ENCODE peak calls at places on chromosome X, in five cellular contexts. One of them, this sample, is unnamed.

GRCh38 chrX:22730542-22730941 is 269.2 kb upstream of the DDX53 start:
- DNase-seq in memory B cell: no peak
- DNase-seq in OCI-LY7: no peak
- DNase-seq in iris pigment epithelial cell: no peak
- DNase-seq in dorsolateral prefrontal cortex: no peak
- DNase-seq in this sample: no peak

GRCh38 chrX:69387559-69388487 is 116.3 kb upstream of the NALF2 start:
- DNase-seq in memory B cell: no peak
- DNase-seq in OCI-LY7: no peak
- DNase-seq in iris pigment epithelial cell: peak; percentile 20
- DNase-seq in dorsolateral prefrontal cortex: peak; percentile 36
- DNase-seq in this sample: peak; percentile 23

GRCh38 chrX:69493193-69493592 is 10.9 kb upstream of the NALF2 start:
- DNase-seq in memory B cell: no peak
- DNase-seq in OCI-LY7: peak; percentile 47
- DNase-seq in iris pigment epithelial cell: no peak
- DNase-seq in dorsolateral prefrontal cortex: no peak
- DNase-seq in this sample: no peak

GRCh38 chrX:21374163-21374993 is at the start of gene CNKSR2:
- DNase-seq in memory B cell: peak; percentile 71
- DNase-seq in OCI-LY7: no peak
- DNase-seq in iris pigment epithelial cell: peak; percentile 6
- DNase-seq in dorsolateral prefrontal cortex: peak; percentile 55
- DNase-seq in this sample: peak; percentile 30

GRCh38 chrX:119636419-119636818 is 30.2 kb upstream of the NKRF start:
- DNase-seq in memory B cell: peak; percentile 27
- DNase-seq in OCI-LY7: no peak
- DNase-seq in iris pigment epithelial cell: no peak
- DNase-seq in dorsolateral prefrontal cortex: no peak
- DNase-seq in this sample: no peak

GRCh38 chrX:21946925-21947641 is 6.6 kb downstream of the SMS start:
- DNase-seq in memory B cell: no peak
- DNase-seq in OCI-LY7: no peak
- DNase-seq in iris pigment epithelial cell: peak; percentile 67
- DNase-seq in dorsolateral prefrontal cortex: no peak
- DNase-seq in this sample: peak; percentile 73

GRCh38 chrX:135477576-135477975 is 42.9 kb upstream of the INTS6L start:
- DNase-seq in memory B cell: peak; percentile 3
- DNase-seq in OCI-LY7: peak; percentile 24
- DNase-seq in iris pigment epithelial cell: peak; percentile 66
- DNase-seq in dorsolateral prefrontal cortex: peak; percentile 63
- DNase-seq in this sample: peak; percentile 63

GRCh38 chrX:110315541-110315940 is 2.3 kb downstream of the AMMECR1 start:
- DNase-seq in memory B cell: no peak
- DNase-seq in OCI-LY7: no peak
- DNase-seq in iris pigment epithelial cell: no peak
- DNase-seq in dorsolateral prefrontal cortex: no peak
- DNase-seq in this sample: peak; percentile 33

GRCh38 chrX:11770320-11770719 is 12.3 kb downstream of the MSL3 start:
- DNase-seq in memory B cell: peak; percentile 32
- DNase-seq in OCI-LY7: peak; percentile 64
- DNase-seq in iris pigment epithelial cell: peak; percentile 51
- DNase-seq in dorsolateral prefrontal cortex: peak; percentile 38
- DNase-seq in this sample: peak; percentile 40

GRCh38 chrX:132676561-132677186 is 187.8 kb upstream of the MBNL3 start:
- DNase-seq in memory B cell: no peak
- DNase-seq in OCI-LY7: no peak
- DNase-seq in iris pigment epithelial cell: no peak
- DNase-seq in dorsolateral prefrontal cortex: no peak
- DNase-seq in this sample: no peak

GRCh38 chrX:916235-916609 is 285.6 kb downstream of the SHOX start:
- DNase-seq in memory B cell: no peak
- DNase-seq in OCI-LY7: no peak
- DNase-seq in iris pigment epithelial cell: peak; percentile 2
- DNase-seq in dorsolateral prefrontal cortex: no peak
- DNase-seq in this sample: no peak

GRCh38 chrX:68571292-68572256 is 72.7 kb downstream of the YIPF6 start:
- DNase-seq in memory B cell: no peak
- DNase-seq in OCI-LY7: no peak
- DNase-seq in iris pigment epithelial cell: peak; percentile 74
- DNase-seq in dorsolateral prefrontal cortex: no peak
- DNase-seq in this sample: peak; percentile 82

GRCh38 chrX:120308959-120309872 is 2.0 kb downstream of the TMEM255A start:
- DNase-seq in memory B cell: peak; percentile 41
- DNase-seq in OCI-LY7: peak; percentile 73
- DNase-seq in iris pigment epithelial cell: peak; percentile 70
- DNase-seq in dorsolateral prefrontal cortex: no peak
- DNase-seq in this sample: peak; percentile 76

GRCh38 chrX:45497290-45497689 is 296.6 kb upstream of the DIPK2B start:
- DNase-seq in memory B cell: no peak
- DNase-seq in OCI-LY7: no peak
- DNase-seq in iris pigment epithelial cell: no peak
- DNase-seq in dorsolateral prefrontal cortex: no peak
- DNase-seq in this sample: peak; percentile 23

GRCh38 chrX:9785252-9785943 is 831 bp upstream of the SHROOM2 start:
- DNase-seq in memory B cell: no peak
- DNase-seq in OCI-LY7: no peak
- DNase-seq in iris pigment epithelial cell: no peak
- DNase-seq in dorsolateral prefrontal cortex: no peak
- DNase-seq in this sample: no peak

GRCh38 chrX:24574743-24575142 is 72.4 kb downstream of the PCYT1B start:
- DNase-seq in memory B cell: no peak
- DNase-seq in OCI-LY7: no peak
- DNase-seq in iris pigment epithelial cell: no peak
- DNase-seq in dorsolateral prefrontal cortex: no peak
- DNase-seq in this sample: no peak

GRCh38 chrX:129577473-129577872 is 37.4 kb downstream of the OCRL start:
- DNase-seq in memory B cell: no peak
- DNase-seq in OCI-LY7: no peak
- DNase-seq in iris pigment epithelial cell: peak; percentile 88
- DNase-seq in dorsolateral prefrontal cortex: no peak
- DNase-seq in this sample: peak; percentile 84

GRCh38 chrX:39337461-39337860 is 536.2 kb downstream of the MID1IP1 start:
- DNase-seq in memory B cell: no peak
- DNase-seq in OCI-LY7: no peak
- DNase-seq in iris pigment epithelial cell: no peak
- DNase-seq in dorsolateral prefrontal cortex: no peak
- DNase-seq in this sample: no peak

GRCh38 chrX:1134156-1134555 is 78.3 kb downstream of the CRLF2 start:
- DNase-seq in memory B cell: no peak
- DNase-seq in OCI-LY7: no peak
- DNase-seq in iris pigment epithelial cell: no peak
- DNase-seq in dorsolateral prefrontal cortex: no peak
- DNase-seq in this sample: no peak

GRCh38 chrX:154090731-154091130 is 6.8 kb downstream of the MECP2 start:
- DNase-seq in memory B cell: no peak
- DNase-seq in OCI-LY7: no peak
- DNase-seq in iris pigment epithelial cell: no peak
- DNase-seq in dorsolateral prefrontal cortex: no peak
- DNase-seq in this sample: no peak

GRCh38 chrX:14676431-14676830 is 147.1 kb downstream of the GLRA2 start:
- DNase-seq in memory B cell: no peak
- DNase-seq in OCI-LY7: no peak
- DNase-seq in iris pigment epithelial cell: peak; percentile 38
- DNase-seq in dorsolateral prefrontal cortex: no peak
- DNase-seq in this sample: peak; percentile 18

GRCh38 chrX:6667048-6667768 is 132.3 kb upstream of the VCX3A start:
- DNase-seq in memory B cell: peak; percentile 5
- DNase-seq in OCI-LY7: peak; percentile 15
- DNase-seq in iris pigment epithelial cell: no peak
- DNase-seq in dorsolateral prefrontal cortex: no peak
- DNase-seq in this sample: no peak

GRCh38 chrX:85107407-85107806 is 103.7 kb downstream of the APOOL start:
- DNase-seq in memory B cell: no peak
- DNase-seq in OCI-LY7: no peak
- DNase-seq in iris pigment epithelial cell: peak; percentile 3
- DNase-seq in dorsolateral prefrontal cortex: no peak
- DNase-seq in this sample: no peak

GRCh38 chrX:4588056-4588455 is 874.6 kb upstream of the PRKX start:
- DNase-seq in memory B cell: no peak
- DNase-seq in OCI-LY7: no peak
- DNase-seq in iris pigment epithelial cell: no peak
- DNase-seq in dorsolateral prefrontal cortex: no peak
- DNase-seq in this sample: no peak

GRCh38 chrX:20432048-20432447 is 165.3 kb upstream of the RPS6KA3 start:
- DNase-seq in memory B cell: no peak
- DNase-seq in OCI-LY7: no peak
- DNase-seq in iris pigment epithelial cell: peak; percentile 44
- DNase-seq in dorsolateral prefrontal cortex: no peak
- DNase-seq in this sample: peak; percentile 50

GRCh38 chrX:13432376-13432775 is 112.5 kb upstream of the ATXN3L start:
- DNase-seq in memory B cell: no peak
- DNase-seq in OCI-LY7: no peak
- DNase-seq in iris pigment epithelial cell: peak; percentile 96
- DNase-seq in dorsolateral prefrontal cortex: no peak
- DNase-seq in this sample: peak; percentile 98

GRCh38 chrX:77820328-77820727 is 34.3 kb upstream of the ATRX start:
- DNase-seq in memory B cell: no peak
- DNase-seq in OCI-LY7: no peak
- DNase-seq in iris pigment epithelial cell: no peak
- DNase-seq in dorsolateral prefrontal cortex: no peak
- DNase-seq in this sample: no peak